ENCODE peak calls at places on chromosome 16, in four cellular contexts. F, Z, N and J are unnamed samples.

GRCh38 chr16:349211-349610 is 3.3 kb downstream of the AXIN1 start:
- DNase-seq in F (no peak), Z (no peak), N (no peak), J (no peak)

GRCh38 chr16:87860553-87861299 is 8.6 kb downstream of the SLC7A5 start:
- DNase-seq in Z (peak), N (peak), F (peak), J (no peak)

GRCh38 chr16:89934611-89935553 is 11.7 kb downstream of the TUBB3 start:
- DNase-seq in Z (no peak), F (no peak), N (no peak), J (no peak)

GRCh38 chr16:57349212-57350031 is 9.2 kb upstream of the CCL22 start:
- DNase-seq in N (no peak), Z (no peak), F (no peak), J (no peak)

GRCh38 chr16:17476414-17477259 is 5.9 kb upstream of the XYLT1 start:
- DNase-seq in N (peak), Z (no peak), F (peak), J (peak)

GRCh38 chr16:12236491-12237030 is 260.0 kb downstream of the SNX29 start:
- DNase-seq in Z (no peak), F (no peak), N (no peak), J (no peak)

GRCh38 chr16:62711797-62712196 is 675.6 kb upstream of the CDH8 start:
- DNase-seq in F (no peak), N (no peak), Z (no peak), J (peak)

GRCh38 chr16:82639666-82640336 is 13.0 kb downstream of the CDH13 start:
- DNase-seq in N (peak), F (peak), Z (peak), J (peak)

GRCh38 chr16:69848635-69849545 is 86.8 kb downstream of the WWP2 start:
- DNase-seq in Z (no peak), N (no peak), F (no peak), J (no peak)

GRCh38 chr16:13316008-13316407 is 414.6 kb downstream of the SHISA9 start:
- DNase-seq in Z (no peak), N (no peak), F (no peak), J (no peak)

GRCh38 chr16:1167276-1168107 is 14.6 kb downstream of the CACNA1H start:
- DNase-seq in F (no peak), Z (no peak), N (no peak), J (peak)

GRCh38 chr16:87963400-87963799 is 12.2 kb downstream of the BANP start:
- DNase-seq in N (no peak), F (no peak), Z (no peak), J (no peak)

GRCh38 chr16:7268182-7268581 is 64.5 kb upstream of the RBFOX1 start:
- DNase-seq in Z (peak), N (peak), F (peak), J (no peak)

GRCh38 chr16:8905168-8905762 is 23.1 kb downstream of the LITAFD start:
- DNase-seq in N (peak), Z (no peak), F (peak), J (no peak)

GRCh38 chr16:55843105-55843395 is 10.2 kb upstream of the CES1 start:
- DNase-seq in Z (no peak), F (no peak), N (no peak), J (no peak)

GRCh38 chr16:17836868-17837602 is 366.3 kb upstream of the XYLT1 start:
- DNase-seq in N (peak), F (no peak), Z (no peak), J (peak)

GRCh38 chr16:7492122-7492521 is 159.5 kb downstream of the RBFOX1 start:
- DNase-seq in Z (no peak), N (no peak), F (no peak), J (no peak)

GRCh38 chr16:63938661-63939060 is 1183.2 kb downstream of the CDH11 start:
- DNase-seq in F (no peak), N (no peak), Z (no peak), J (no peak)

GRCh38 chr16:48350716-48351115 is 34.5 kb downstream of the SIAH1 start:
- DNase-seq in N (no peak), F (no peak), Z (no peak), J (no peak)

GRCh38 chr16:86375841-86376240 is 134.5 kb upstream of the FOXF1 start:
- DNase-seq in Z (no peak), F (no peak), N (no peak), J (no peak)

GRCh38 chr16:59971264-59971663 is 1237.1 kb upstream of the GOT2 start:
- DNase-seq in N (no peak), F (no peak), Z (no peak), J (no peak)

GRCh38 chr16:21260870-21261791 is 17.0 kb downstream of the CRYM start:
- DNase-seq in N (peak), Z (peak), F (no peak), J (no peak)

GRCh38 chr16:660459-661183 is 7.3 kb upstream of the RHOT2 start:
- DNase-seq in F (peak), N (no peak), Z (peak), J (peak)

GRCh38 chr16:82715833-82716232 is 89.1 kb downstream of the CDH13 start:
- DNase-seq in N (no peak), Z (no peak), F (no peak), J (no peak)

GRCh38 chr16:69513180-69513966 is 52.4 kb upstream of the NFAT5 start:
- DNase-seq in F (no peak), Z (no peak), N (no peak), J (no peak)

GRCh38 chr16:69107311-69107962 is 2.0 kb downstream of the HAS3 start:
- DNase-seq in N (no peak), Z (no peak), F (peak), J (peak)

GRCh38 chr16:48524348-48525200 is 85.4 kb downstream of the N4BP1 start:
- DNase-seq in Z (no peak), N (peak), F (no peak), J (no peak)

GRCh38 chr16:68396481-68396880 is 51.8 kb downstream of the SMPD3 start:
- DNase-seq in F (peak), Z (no peak), N (peak), J (no peak)

GRCh38 chr16:56357291-56357764 is 68.0 kb downstream of the AMFR start:
- DNase-seq in F (peak), N (no peak), Z (no peak), J (peak)

GRCh38 chr16:7651803-7652570 is 319.3 kb downstream of the RBFOX1 start:
- DNase-seq in N (no peak), F (no peak), Z (no peak), J (no peak)

GRCh38 chr16:85781685-85782370 is 17.5 kb downstream of the EMC8 start:
- DNase-seq in F (no peak), N (peak), Z (no peak), J (no peak)

GRCh38 chr16:2467301-2468141 is 3.6 kb upstream of the NTN3 start:
- DNase-seq in N (no peak), F (peak), Z (no peak), J (peak)
- TF ChIP-seq CTCF in N (no peak), F (no peak), Z (no peak), J (no peak)

DNA sequence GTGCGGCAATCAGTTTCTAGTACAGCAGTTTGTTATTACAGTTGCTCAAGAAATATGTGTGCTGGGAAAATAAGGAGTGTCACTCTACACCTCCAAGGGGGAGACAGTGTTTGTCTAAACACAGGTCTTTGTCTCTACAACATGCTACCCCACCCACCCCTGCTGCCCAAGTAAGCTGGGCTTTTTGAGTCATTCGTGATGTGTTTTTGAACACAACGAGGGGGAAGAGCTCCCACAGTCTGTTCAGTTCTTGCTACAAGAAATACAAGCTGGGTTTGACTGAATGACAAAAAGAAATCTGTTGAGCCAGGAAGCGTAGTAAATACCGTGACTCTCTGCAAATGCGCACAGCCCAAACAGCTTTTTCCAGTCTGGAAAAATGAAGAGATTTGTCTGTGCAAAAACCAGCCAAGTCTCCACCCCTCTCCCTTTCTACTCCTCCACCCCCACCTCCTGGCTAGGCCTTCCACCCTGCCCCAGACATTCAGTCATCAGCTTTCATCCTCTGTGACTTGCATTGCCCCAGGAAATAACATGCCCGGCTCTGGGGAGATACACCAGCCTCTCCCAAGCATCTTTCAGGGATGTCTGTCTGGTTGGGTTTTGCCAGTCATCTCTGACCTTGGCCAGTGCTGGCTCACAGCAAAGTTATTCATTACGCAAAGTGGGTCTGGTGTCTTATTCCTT is 25.7 kb downstream of the CHD9 start:
- DNase-seq in Z (no peak), F (peak), N (no peak), J (no peak)
- TF ChIP-seq FOXJ3 in Z (no peak), F (peak), N (no peak), J (no peak)

GRCh38 chr16:81137754-81138153 is 41.6 kb upstream of the GCSH start:
- DNase-seq in Z (no peak), F (no peak), N (no peak), J (no peak)
- TF ChIP-seq CTCF in Z (no peak), F (no peak), N (no peak), J (no peak)

DNA sequence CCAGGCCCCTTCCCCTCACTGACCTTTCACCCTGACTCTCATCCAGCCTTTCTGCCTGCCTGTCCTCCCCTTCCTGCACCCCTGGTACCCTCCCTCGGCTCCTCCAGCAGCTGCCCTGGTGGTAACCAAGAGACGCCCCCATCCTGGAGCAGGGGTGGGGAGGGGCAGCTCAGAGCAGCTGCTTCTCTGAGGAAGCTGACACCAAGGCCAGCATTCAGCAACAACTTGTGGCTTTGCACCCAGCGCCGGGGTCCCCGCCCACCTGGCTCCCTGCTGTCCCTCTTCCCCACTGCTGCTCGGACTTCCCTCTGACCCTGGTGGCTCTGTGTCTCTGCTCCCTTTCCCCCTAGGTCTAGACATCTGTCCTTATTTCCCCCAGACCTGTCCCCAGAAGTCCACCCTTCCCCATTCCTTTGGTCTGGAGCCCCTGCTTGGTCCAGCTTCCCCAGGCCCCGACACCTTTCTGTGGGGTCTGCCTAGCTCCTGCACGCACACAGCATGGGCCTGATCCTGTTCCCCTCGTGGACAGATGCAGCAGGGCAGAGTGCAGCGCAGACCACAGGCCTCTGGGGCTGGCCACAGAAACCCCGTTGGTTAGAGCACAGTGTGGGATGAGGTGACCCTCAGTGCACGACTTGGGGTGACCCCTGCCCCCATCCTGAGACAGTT is 1.2 kb upstream of the ATP2A1 start:
- DNase-seq in F (no peak), N (no peak), Z (no peak), J (no peak)
- TF ChIP-seq FOXJ3 in F (no peak), N (no peak), Z (no peak), J (no peak)

GRCh38 chr16:67286441-67287235 is 7.3 kb downstream of the PLEKHG4 start:
- DNase-seq in N (no peak), F (no peak), Z (no peak), J (no peak)

GRCh38 chr16:67283826-67284555 is 4.7 kb downstream of the PLEKHG4 start:
- DNase-seq in N (no peak), F (no peak), Z (no peak), J (no peak)

GRCh38 chr16:67283039-67283825 is 3.9 kb downstream of the PLEKHG4 start:
- DNase-seq in N (no peak), F (no peak), Z (no peak), J (no peak)

GRCh38 chr16:67282447-67282805 is 3.1 kb downstream of the PLEKHG4 start:
- DNase-seq in N (no peak), Z (no peak), F (no peak), J (no peak)

DNA sequence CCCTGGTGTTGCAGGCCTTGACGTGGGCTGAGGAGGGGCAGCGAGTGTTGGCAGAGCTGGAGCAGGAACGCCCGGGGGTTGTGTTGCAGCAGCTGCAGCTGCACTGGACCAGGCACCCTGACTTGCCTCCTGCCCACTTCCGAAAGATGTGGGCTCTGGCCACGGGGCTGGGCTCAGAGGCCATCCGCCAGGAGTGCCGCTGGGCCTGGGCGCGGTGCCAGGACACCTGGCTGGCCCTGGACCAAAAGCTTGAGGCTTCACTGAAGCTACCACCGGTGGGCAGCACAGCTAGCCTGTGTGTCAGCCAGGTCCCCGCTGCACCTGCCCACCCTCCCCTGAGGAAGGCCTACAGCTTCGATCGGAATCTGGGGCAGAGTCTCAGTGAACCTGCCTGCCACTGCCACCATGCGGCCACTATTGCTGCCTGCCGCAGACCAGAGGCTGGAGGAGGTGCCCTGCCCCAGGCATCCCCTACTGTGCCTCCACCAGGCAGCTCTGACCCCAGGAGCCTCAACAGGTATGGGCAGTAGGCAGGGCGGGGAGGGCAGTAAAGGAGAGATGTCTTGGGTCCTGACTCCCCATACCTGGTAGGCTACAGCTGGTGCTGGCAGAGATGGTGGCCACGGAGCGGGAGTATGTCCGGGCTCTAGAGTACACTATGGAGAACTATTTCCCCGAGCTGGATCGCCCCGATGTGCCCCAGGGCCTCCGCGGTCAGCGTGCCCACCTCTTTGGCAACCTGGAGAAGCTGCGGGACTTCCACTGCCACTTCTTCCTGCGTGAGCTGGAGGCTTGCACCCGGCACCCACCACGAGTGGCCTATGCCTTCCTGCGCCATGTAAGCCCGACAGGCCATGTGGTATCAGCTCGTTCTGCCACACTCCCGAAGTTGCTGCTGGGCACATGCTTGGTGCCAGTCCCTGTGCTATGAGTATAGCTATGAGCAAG is 5.6 kb downstream of the PLEKHG4 start:
- DNase-seq in F (peak), N (peak), Z (peak), J (peak)
- TF ChIP-seq CTCF in F (peak), N (peak), Z (peak), J (peak)

DNA sequence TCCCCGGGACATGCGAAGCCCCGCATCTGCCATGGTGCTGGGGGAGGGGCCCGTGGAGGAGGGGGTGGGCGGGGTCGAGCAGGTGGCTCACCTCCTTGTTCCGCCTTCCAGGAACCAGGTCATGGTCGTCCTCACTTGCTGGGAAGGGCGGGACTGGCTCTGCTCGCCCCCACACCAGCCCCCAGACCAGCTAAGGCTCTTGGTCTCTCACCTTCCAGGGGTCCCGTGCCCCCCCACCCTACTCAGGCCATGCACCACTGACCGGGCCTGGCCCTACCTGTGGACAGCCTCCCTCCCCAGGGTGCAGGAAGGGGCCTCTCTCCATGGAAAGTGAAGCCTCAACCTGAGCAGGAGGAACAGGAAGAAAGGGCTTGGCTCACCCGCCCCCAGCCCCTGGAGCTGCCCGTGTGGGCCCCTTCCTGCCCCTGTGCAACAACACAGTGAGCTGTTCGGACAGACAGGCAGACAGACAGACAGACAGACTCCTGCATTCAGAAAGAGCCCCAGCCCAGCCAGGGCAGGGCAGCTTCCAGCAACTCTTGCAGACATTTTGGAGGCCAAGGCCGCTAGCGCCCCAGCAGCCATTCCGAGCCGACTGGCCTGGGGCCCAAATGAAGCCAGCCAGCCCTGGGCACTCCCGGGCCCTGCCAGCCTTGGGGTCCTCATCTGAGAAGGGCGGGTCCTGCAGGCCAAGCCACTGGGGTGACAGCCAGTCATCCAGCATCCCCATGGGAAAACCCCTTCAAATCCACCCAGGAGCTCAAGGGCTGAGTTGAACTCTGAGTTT is 8.1 kb upstream of the KREMEN2 start:
- DNase-seq in N (no peak), F (no peak), Z (no peak), J (peak)
- TF ChIP-seq FOXJ3 in N (no peak), F (no peak), Z (no peak), J (no peak)